ENCODE peak calls at places on chromosomes 12 and 14, in seven cellular contexts. One of them, this sample, is unnamed.

GRCh38 chr12:5332521-5332920 is 99.4 kb upstream of the NTF3 start:
- DNase-seq in PC-3: no peak
- DNase-seq in CD8-positive, alpha-beta T cell: no peak
- DNase-seq in transverse colon: no peak
- DNase-seq in stomach: no peak
- DNase-seq in left ventricle myocardium inferior: no peak
- DNase-seq in aorta: no peak
- DNase-seq in this sample: no peak

GRCh38 chr12:118633071-118633470 is 256.7 kb downstream of the SUDS3 start:
- DNase-seq in CD8-positive, alpha-beta T cell: no peak
- DNase-seq in transverse colon: no peak
- DNase-seq in stomach: no peak
- DNase-seq in PC-3: no peak
- DNase-seq in left ventricle myocardium inferior: no peak
- DNase-seq in aorta: no peak
- DNase-seq in this sample: peak

GRCh38 chr12:69602954-69603353 is 7.8 kb downstream of the LRRC10 start:
- DNase-seq in transverse colon: no peak
- DNase-seq in stomach: no peak
- DNase-seq in aorta: no peak
- DNase-seq in PC-3: no peak
- DNase-seq in CD8-positive, alpha-beta T cell: no peak
- DNase-seq in left ventricle myocardium inferior: no peak
- DNase-seq in this sample: no peak

GRCh38 chr12:3152013-3152412 is 74.8 kb downstream of the TSPAN9 start:
- DNase-seq in left ventricle myocardium inferior: no peak
- DNase-seq in aorta: peak
- DNase-seq in PC-3: no peak
- DNase-seq in stomach: no peak
- DNase-seq in transverse colon: no peak
- DNase-seq in CD8-positive, alpha-beta T cell: no peak
- DNase-seq in this sample: no peak

GRCh38 chr12:99879439-99879838 is 105.3 kb downstream of the ANKS1B start:
- DNase-seq in transverse colon: no peak
- DNase-seq in PC-3: no peak
- DNase-seq in CD8-positive, alpha-beta T cell: no peak
- DNase-seq in left ventricle myocardium inferior: no peak
- DNase-seq in stomach: no peak
- DNase-seq in aorta: no peak
- DNase-seq in this sample: no peak

GRCh38 chr14:91361236-91361811 is 56.3 kb downstream of the CCDC88C start:
- DNase-seq in PC-3: no peak
- DNase-seq in aorta: peak
- DNase-seq in CD8-positive, alpha-beta T cell: no peak
- DNase-seq in transverse colon: no peak
- DNase-seq in stomach: no peak
- DNase-seq in left ventricle myocardium inferior: no peak
- DNase-seq in this sample: no peak

GRCh38 chr14:89429206-89430091 is 12.4 kb upstream of the FOXN3 start:
- DNase-seq in CD8-positive, alpha-beta T cell: no peak
- DNase-seq in stomach: no peak
- DNase-seq in PC-3: no peak
- DNase-seq in aorta: no peak
- DNase-seq in transverse colon: peak
- DNase-seq in left ventricle myocardium inferior: no peak
- DNase-seq in this sample: peak

GRCh38 chr12:20374775-20375174 is 6.4 kb downstream of the PDE3A start:
- DNase-seq in left ventricle myocardium inferior: no peak
- DNase-seq in transverse colon: no peak
- DNase-seq in aorta: no peak
- DNase-seq in stomach: no peak
- DNase-seq in CD8-positive, alpha-beta T cell: no peak
- DNase-seq in PC-3: no peak
- DNase-seq in this sample: no peak

GRCh38 chr12:98592825-98593322 is 612 bp upstream of the SLC25A3 start:
- DNase-seq in transverse colon: no peak
- DNase-seq in aorta: no peak
- DNase-seq in stomach: no peak
- DNase-seq in PC-3: peak
- DNase-seq in left ventricle myocardium inferior: no peak
- DNase-seq in CD8-positive, alpha-beta T cell: no peak
- DNase-seq in this sample: peak

GRCh38 chr12:75862692-75863471 is 168.7 kb downstream of the PHLDA1 start:
- DNase-seq in left ventricle myocardium inferior: no peak
- DNase-seq in stomach: no peak
- DNase-seq in aorta: no peak
- DNase-seq in CD8-positive, alpha-beta T cell: no peak
- DNase-seq in transverse colon: no peak
- DNase-seq in PC-3: peak
- DNase-seq in this sample: no peak

GRCh38 chr14:52703225-52703624 is 3.8 kb upstream of the PSMC6 start:
- DNase-seq in stomach: peak
- DNase-seq in aorta: no peak
- DNase-seq in left ventricle myocardium inferior: no peak
- DNase-seq in CD8-positive, alpha-beta T cell: no peak
- DNase-seq in PC-3: peak
- DNase-seq in transverse colon: peak
- DNase-seq in this sample: no peak

DNA sequence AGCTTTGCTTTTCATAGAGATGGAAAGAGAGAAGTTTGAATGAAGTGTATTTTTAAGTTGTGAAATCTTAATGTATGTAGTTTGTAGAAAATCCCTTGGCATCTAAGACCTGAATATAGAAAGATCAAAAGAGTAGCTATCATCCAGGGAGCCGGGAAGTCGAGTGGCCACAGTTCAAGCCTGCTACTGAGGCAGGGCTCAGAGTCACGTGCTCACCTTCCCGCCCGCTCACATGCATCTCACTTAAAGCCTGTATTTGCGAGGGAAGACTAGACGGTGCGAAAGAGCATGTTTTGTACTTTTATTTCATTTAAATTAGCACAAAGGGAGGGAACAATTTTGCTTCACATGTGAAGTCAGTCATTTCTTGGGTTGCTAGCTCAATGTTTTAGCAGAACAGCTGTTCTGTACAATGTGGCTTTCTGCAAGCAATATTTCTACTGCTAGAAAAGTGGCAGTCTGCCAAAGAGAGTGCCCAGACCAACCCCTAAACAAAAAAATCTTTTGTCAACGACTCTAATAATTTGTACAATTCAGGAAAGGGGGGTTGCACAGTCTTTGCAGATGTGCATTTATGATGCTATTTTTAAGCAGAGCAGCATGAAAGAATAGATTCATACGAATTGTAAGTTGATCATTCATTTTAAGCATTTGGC is 290.7 kb downstream of the NPAS3 start:
- DNase-seq in CD8-positive, alpha-beta T cell: no peak
- DNase-seq in transverse colon: no peak
- DNase-seq in left ventricle myocardium inferior: no peak
- DNase-seq in stomach: no peak
- DNase-seq in PC-3: no peak
- DNase-seq in aorta: no peak
- DNase-seq in this sample: no peak
- H3K4me3 ChIP-seq in CD8-positive, alpha-beta T cell: no peak
- H3K4me3 ChIP-seq in transverse colon: no peak
- H3K4me3 ChIP-seq in left ventricle myocardium inferior: no peak
- H3K4me3 ChIP-seq in stomach: no peak
- H3K4me3 ChIP-seq in PC-3: no peak
- H3K4me3 ChIP-seq in aorta: no peak
- H3K4me3 ChIP-seq in this sample: no peak

DNA sequence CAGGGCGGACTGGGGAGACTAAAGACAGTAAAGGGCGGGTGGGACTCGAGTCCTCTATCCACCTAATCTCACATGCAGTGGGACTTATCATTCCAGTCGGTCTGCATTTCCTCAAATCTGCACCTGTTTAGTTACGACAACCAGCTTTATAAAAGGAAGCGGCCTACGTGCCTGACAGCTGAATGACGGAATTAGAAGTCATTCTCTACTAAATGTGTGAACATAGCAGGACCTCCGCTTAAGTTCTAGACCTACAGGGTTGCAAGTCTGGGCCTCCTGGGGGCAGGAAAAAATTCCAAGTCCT is 109.8 kb upstream of the EGLN3 start:
- DNase-seq in PC-3: no peak
- DNase-seq in CD8-positive, alpha-beta T cell: no peak
- DNase-seq in transverse colon: no peak
- DNase-seq in left ventricle myocardium inferior: no peak
- DNase-seq in aorta: no peak
- DNase-seq in stomach: no peak
- DNase-seq in this sample: no peak
- H3K4me3 ChIP-seq in PC-3: peak
- H3K4me3 ChIP-seq in CD8-positive, alpha-beta T cell: peak
- H3K4me3 ChIP-seq in transverse colon: peak
- H3K4me3 ChIP-seq in left ventricle myocardium inferior: peak
- H3K4me3 ChIP-seq in aorta: peak
- H3K4me3 ChIP-seq in stomach: peak
- H3K4me3 ChIP-seq in this sample: no peak

GRCh38 chr14:96001866-96002510 is 37.2 kb upstream of the C14orf132 start:
- DNase-seq in aorta: no peak
- DNase-seq in left ventricle myocardium inferior: no peak
- DNase-seq in transverse colon: no peak
- DNase-seq in stomach: no peak
- DNase-seq in CD8-positive, alpha-beta T cell: no peak
- DNase-seq in PC-3: no peak
- DNase-seq in this sample: no peak
- H3K4me3 ChIP-seq in aorta: no peak
- H3K4me3 ChIP-seq in left ventricle myocardium inferior: no peak
- H3K4me3 ChIP-seq in transverse colon: no peak
- H3K4me3 ChIP-seq in stomach: no peak
- H3K4me3 ChIP-seq in CD8-positive, alpha-beta T cell: no peak
- H3K4me3 ChIP-seq in PC-3: no peak
- H3K4me3 ChIP-seq in this sample: no peak

GRCh38 chr12:121762269-121762668 is 31.2 kb downstream of the RHOF start:
- DNase-seq in left ventricle myocardium inferior: no peak
- DNase-seq in transverse colon: no peak
- DNase-seq in PC-3: no peak
- DNase-seq in aorta: no peak
- DNase-seq in stomach: no peak
- DNase-seq in CD8-positive, alpha-beta T cell: no peak
- DNase-seq in this sample: no peak
- H3K4me3 ChIP-seq in left ventricle myocardium inferior: peak
- H3K4me3 ChIP-seq in transverse colon: no peak
- H3K4me3 ChIP-seq in PC-3: no peak
- H3K4me3 ChIP-seq in aorta: no peak
- H3K4me3 ChIP-seq in stomach: no peak
- H3K4me3 ChIP-seq in CD8-positive, alpha-beta T cell: no peak
- H3K4me3 ChIP-seq in this sample: no peak

DNA sequence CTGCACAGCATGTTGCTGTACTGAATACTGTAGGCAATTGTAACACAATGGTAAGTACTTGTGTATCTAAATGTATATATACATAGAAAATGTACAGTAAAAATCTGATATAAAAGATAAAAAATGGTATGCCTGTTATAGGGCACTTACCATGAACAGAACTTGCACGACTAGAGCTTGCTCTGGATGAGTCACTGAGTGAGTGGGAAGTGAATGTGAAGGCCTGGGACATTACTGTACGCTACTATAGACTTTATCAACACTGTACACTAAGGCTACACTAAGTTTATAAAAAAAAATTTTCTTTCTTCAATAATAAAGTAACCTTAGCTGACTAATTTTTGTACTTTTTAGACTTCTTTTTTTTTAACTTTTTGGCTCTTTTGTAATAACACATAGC is 24.2 kb upstream of the NEDD1 start:
- DNase-seq in PC-3: peak
- DNase-seq in left ventricle myocardium inferior: no peak
- DNase-seq in transverse colon: no peak
- DNase-seq in CD8-positive, alpha-beta T cell: no peak
- DNase-seq in stomach: no peak
- DNase-seq in aorta: no peak
- DNase-seq in this sample: no peak
- H3K4me3 ChIP-seq in PC-3: no peak
- H3K4me3 ChIP-seq in left ventricle myocardium inferior: no peak
- H3K4me3 ChIP-seq in transverse colon: no peak
- H3K4me3 ChIP-seq in CD8-positive, alpha-beta T cell: no peak
- H3K4me3 ChIP-seq in stomach: no peak
- H3K4me3 ChIP-seq in aorta: no peak
- H3K4me3 ChIP-seq in this sample: no peak

DNA sequence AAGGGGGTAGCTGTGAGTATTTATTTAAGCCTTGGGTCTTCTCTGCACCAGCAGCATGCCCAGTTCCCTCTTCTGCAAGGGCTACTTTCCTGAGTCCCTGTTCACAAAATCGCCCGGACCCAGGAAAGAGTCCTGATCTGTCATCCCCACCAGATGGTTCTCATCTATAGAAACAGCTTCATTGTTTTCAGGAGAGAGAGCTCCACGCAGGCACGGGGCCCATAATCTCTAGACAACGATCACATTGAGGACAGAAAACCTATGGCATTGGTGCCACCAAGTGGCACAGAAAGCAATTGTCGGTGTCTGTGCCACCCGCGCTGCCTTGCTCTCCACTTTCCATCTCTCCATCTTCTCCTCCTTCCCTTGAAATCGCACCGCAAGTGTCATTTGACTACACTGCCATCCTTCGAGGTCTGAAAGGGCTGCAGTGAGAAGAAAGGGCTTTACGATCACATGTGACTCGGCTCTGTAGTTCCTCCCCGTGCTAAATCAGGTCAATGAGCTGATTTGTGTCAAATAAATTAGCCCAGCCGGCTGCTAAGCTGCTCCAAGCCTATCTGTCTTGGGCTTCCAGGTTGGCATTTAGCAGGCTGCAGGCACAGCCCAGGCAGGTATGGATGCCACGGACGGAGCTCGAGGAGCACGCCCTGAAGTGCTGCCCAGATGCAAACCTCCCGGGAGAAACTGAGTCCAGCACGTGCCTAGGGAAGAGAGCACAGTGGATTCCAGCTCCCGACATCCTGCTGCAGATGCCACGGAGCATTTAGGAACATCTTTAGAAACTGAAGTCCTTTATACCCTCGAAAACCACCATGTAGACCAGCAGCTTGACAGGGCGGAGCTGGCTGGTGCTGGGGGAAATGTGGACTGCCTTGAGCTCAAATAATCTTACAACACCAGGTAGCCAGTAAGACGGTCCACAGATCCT is 28.8 kb downstream of the SPRING1 start:
- DNase-seq in left ventricle myocardium inferior: peak
- DNase-seq in stomach: peak
- DNase-seq in aorta: no peak
- DNase-seq in PC-3: peak
- DNase-seq in transverse colon: peak
- DNase-seq in CD8-positive, alpha-beta T cell: peak
- DNase-seq in this sample: peak
- H3K4me3 ChIP-seq in left ventricle myocardium inferior: peak
- H3K4me3 ChIP-seq in stomach: no peak
- H3K4me3 ChIP-seq in aorta: no peak
- H3K4me3 ChIP-seq in PC-3: peak
- H3K4me3 ChIP-seq in transverse colon: no peak
- H3K4me3 ChIP-seq in CD8-positive, alpha-beta T cell: no peak
- H3K4me3 ChIP-seq in this sample: no peak

GRCh38 chr14:29089849-29090248 is 323.3 kb downstream of the FOXG1 start:
- DNase-seq in PC-3: no peak
- DNase-seq in transverse colon: no peak
- DNase-seq in left ventricle myocardium inferior: no peak
- DNase-seq in CD8-positive, alpha-beta T cell: no peak
- DNase-seq in stomach: no peak
- DNase-seq in aorta: no peak
- DNase-seq in this sample: no peak

GRCh38 chr14:29092121-29092520 is 325.5 kb downstream of the FOXG1 start:
- DNase-seq in aorta: no peak
- DNase-seq in CD8-positive, alpha-beta T cell: no peak
- DNase-seq in left ventricle myocardium inferior: no peak
- DNase-seq in stomach: no peak
- DNase-seq in PC-3: no peak
- DNase-seq in transverse colon: no peak
- DNase-seq in this sample: no peak
- H3K4me3 ChIP-seq in aorta: no peak
- H3K4me3 ChIP-seq in CD8-positive, alpha-beta T cell: no peak
- H3K4me3 ChIP-seq in left ventricle myocardium inferior: no peak
- H3K4me3 ChIP-seq in stomach: no peak
- H3K4me3 ChIP-seq in PC-3: no peak
- H3K4me3 ChIP-seq in transverse colon: no peak
- H3K4me3 ChIP-seq in this sample: no peak

GRCh38 chr14:30251017-30251416 is 307.9 kb upstream of the G2E3 start:
- DNase-seq in CD8-positive, alpha-beta T cell: no peak
- DNase-seq in left ventricle myocardium inferior: no peak
- DNase-seq in PC-3: peak
- DNase-seq in transverse colon: no peak
- DNase-seq in stomach: no peak
- DNase-seq in aorta: no peak
- DNase-seq in this sample: no peak
- H3K4me3 ChIP-seq in CD8-positive, alpha-beta T cell: no peak
- H3K4me3 ChIP-seq in left ventricle myocardium inferior: no peak
- H3K4me3 ChIP-seq in PC-3: no peak
- H3K4me3 ChIP-seq in transverse colon: no peak
- H3K4me3 ChIP-seq in stomach: no peak
- H3K4me3 ChIP-seq in aorta: no peak
- H3K4me3 ChIP-seq in this sample: no peak

This sample was measured in DND-41.